ENCODE peak calls at places on chromosomes 11 and 22, in seven cellular contexts. X, I, Z, L, O, P and G are unnamed samples.

GRCh38 chr22:49197500-49197899 is 630.2 kb downstream of the BRD1 start:
- DNase-seq in X (no peak), I (no peak), Z (no peak), L (no peak), O (no peak), P (no peak), G (no peak)

GRCh38 chr22:22106855-22107254 is 124.3 kb upstream of the TOP3B start:
- DNase-seq in X (no peak), I (no peak), Z (no peak), L (no peak), O (no peak), P (no peak), G (no peak)

GRCh38 chr11:63888170-63889086 is 28.5 kb downstream of the RCOR2 start:
- DNase-seq in X (peak; percentile 16), I (no peak), Z (peak; percentile 86), L (peak; percentile 45), O (peak; percentile 25), P (no peak), G (peak; percentile 46)

GRCh38 chr22:47369431-47370015 is 607.1 kb downstream of the TBC1D22A start:
- DNase-seq in X (no peak), I (no peak), Z (no peak), L (no peak), O (no peak), P (no peak), G (no peak)

GRCh38 chr11:43920598-43921419 is 21.6 kb upstream of the C11orf96 start:
- DNase-seq in X (peak; percentile 63), I (no peak), Z (peak; percentile 95), L (peak; percentile 98), O (peak; percentile 99), P (no peak), G (peak; percentile 100)

GRCh38 chr11:35115688-35116030 is 23.3 kb upstream of the CD44 start:
- DNase-seq in X (no peak), I (no peak), Z (no peak), L (no peak), O (no peak), P (no peak), G (no peak)

GRCh38 chr11:64726211-64726641 is 3.2 kb upstream of the NRXN2 start:
- DNase-seq in X (no peak), I (no peak), Z (no peak), L (no peak), O (no peak), P (no peak), G (no peak)

GRCh38 chr22:35352214-35353111 is 28.4 kb upstream of the HMOX1 start:
- DNase-seq in X (peak; percentile 62), I (peak; percentile 21), Z (peak; percentile 19), L (no peak), O (no peak), P (no peak), G (no peak)

GRCh38 chr22:49260681-49261580 is 566.7 kb downstream of the BRD1 start:
- DNase-seq in X (no peak), I (no peak), Z (no peak), L (no peak), O (no peak), P (no peak), G (no peak)

GRCh38 chr11:109371444-109372176 is 50.4 kb upstream of the C11orf87 start:
- DNase-seq in X (no peak), I (no peak), Z (no peak), L (no peak), O (no peak), P (no peak), G (no peak)

GRCh38 chr11:19951558-19952083 is 208.7 kb downstream of the DBX1 start:
- DNase-seq in X (no peak), I (no peak), Z (peak; percentile 87), L (no peak), O (peak; percentile 56), P (no peak), G (no peak)

GRCh38 chr11:83285771-83286528 is at the start of gene CCDC90B:
- DNase-seq in X (peak; percentile 89), I (peak; percentile 82), Z (peak; percentile 99), L (peak; percentile 97), O (peak; percentile 96), P (peak; percentile 81), G (peak; percentile 97)

GRCh38 chr11:86247608-86248007 is 3.1 kb downstream of the EED start:
- DNase-seq in X (no peak), I (no peak), Z (peak; percentile 73), L (no peak), O (no peak), P (no peak), G (no peak)

GRCh38 chr11:10529279-10529678 is 11.7 kb downstream of the RNF141 start:
- DNase-seq in X (no peak), I (no peak), Z (no peak), L (no peak), O (peak; percentile 37), P (no peak), G (no peak)

GRCh38 chr11:116595305-116595880 is 177.4 kb downstream of the BUD13 start:
- DNase-seq in X (no peak), I (no peak), Z (no peak), L (no peak), O (no peak), P (no peak), G (no peak)

GRCh38 chr11:123801765-123802164 is 4.4 kb downstream of the OR6M1 start:
- DNase-seq in X (no peak), I (no peak), Z (no peak), L (no peak), O (no peak), P (no peak), G (no peak)

GRCh38 chr11:94494200-94494545 is 389 bp downstream of the ANKRD49 start:
- DNase-seq in X (no peak), I (no peak), Z (peak; percentile 22), L (no peak), O (no peak), P (no peak), G (no peak)

GRCh38 chr11:45180158-45180887 is 33.9 kb downstream of the PRDM11 start:
- DNase-seq in X (no peak), I (peak; percentile 36), Z (peak; percentile 56), L (no peak), O (peak; percentile 13), P (peak; percentile 56), G (no peak)

GRCh38 chr22:17770180-17771077 is 3.8 kb downstream of the BID start:
- DNase-seq in X (no peak), I (no peak), Z (no peak), L (no peak), O (no peak), P (no peak), G (no peak)

GRCh38 chr22:17772249-17772962 is 1.9 kb downstream of the BID start:
- DNase-seq in X (no peak), I (no peak), Z (peak; percentile 53), L (no peak), O (no peak), P (no peak), G (no peak)

GRCh38 chr22:17767236-17768065 is 6.8 kb downstream of the BID start:
- DNase-seq in X (no peak), I (no peak), Z (no peak), L (no peak), O (no peak), P (no peak), G (no peak)

GRCh38 chr22:17769013-17769715 is 5.1 kb downstream of the BID start:
- DNase-seq in X (no peak), I (no peak), Z (no peak), L (no peak), O (no peak), P (no peak), G (no peak)

DNA sequence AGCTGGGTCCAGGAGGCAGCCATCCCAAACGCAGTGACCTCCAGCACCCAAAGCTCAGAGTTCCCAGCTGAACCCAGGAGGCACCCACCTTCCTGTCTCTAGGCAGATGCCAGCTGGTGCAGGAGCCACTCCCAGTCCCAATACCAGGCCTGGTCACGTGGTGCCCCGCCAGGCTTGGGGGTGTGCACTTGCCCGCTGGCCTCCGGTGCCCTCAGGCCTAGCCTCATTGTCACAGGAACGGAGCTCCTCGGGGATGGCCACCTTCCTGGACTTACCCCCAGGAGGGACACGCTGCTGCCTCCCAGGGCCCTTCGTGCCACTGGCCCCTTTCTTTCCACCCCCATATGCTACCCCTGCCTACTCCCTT is 4.6 kb downstream of the BID start:
- DNase-seq in X (no peak), I (no peak), Z (no peak), L (no peak), O (no peak), P (no peak), G (no peak)
- TF ChIP-seq CTCF in X (no peak), I (no peak), Z (no peak), L (no peak), O (no peak), P (no peak), G (no peak)

DNA sequence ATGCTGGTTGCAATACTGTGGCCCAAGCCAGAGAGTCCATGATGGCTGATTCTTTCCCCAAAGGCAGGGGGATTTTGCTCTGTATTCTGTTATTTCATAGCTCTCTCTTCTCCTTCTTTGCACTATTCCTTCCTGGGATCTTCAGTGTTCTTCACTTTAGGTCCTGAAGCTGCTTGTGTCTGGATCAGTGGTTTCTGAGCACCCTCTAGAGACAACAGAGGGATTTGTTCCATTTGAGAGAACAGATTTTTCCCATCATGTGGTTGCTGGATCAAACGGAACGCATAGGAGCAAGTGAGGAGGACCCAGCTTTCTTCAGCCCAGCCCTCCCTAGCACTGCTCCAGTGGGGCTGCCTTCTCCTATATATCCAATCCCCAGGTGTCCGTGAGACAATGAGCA is 68.7 kb upstream of the SYN3 start:
- DNase-seq in X (no peak), I (no peak), Z (no peak), L (no peak), O (no peak), P (no peak), G (no peak)
- TF ChIP-seq CTCF in X (no peak), I (peak; percentile 54), Z (no peak), L (no peak), O (no peak), P (peak; percentile 33), G (no peak)

DNA sequence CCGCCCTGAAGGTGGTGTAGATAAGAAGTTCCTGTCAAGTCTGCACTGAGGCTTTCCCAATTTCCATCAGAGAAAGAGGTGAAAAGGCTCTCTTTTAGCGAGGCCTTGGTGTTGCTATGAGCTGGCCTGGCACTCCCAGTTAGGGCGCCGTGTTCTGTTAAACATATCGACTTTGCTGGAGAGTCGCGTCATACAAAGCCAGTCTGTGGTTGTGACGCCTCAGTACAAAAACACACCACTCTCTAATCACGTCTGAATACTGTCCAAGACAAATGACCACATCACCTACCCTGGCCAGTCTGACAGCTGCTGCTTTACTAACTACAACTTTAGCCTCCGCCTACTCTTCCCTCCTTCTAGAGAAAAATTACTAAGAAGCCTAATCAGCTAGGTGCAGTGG is 8.0 kb upstream of the TOLLIP start:
- DNase-seq in X (no peak), I (no peak), Z (no peak), L (no peak), O (no peak), P (no peak), G (no peak)
- TF ChIP-seq CTCF in X (no peak), I (no peak), Z (no peak), L (no peak), O (no peak), P (no peak), G (no peak)

DNA sequence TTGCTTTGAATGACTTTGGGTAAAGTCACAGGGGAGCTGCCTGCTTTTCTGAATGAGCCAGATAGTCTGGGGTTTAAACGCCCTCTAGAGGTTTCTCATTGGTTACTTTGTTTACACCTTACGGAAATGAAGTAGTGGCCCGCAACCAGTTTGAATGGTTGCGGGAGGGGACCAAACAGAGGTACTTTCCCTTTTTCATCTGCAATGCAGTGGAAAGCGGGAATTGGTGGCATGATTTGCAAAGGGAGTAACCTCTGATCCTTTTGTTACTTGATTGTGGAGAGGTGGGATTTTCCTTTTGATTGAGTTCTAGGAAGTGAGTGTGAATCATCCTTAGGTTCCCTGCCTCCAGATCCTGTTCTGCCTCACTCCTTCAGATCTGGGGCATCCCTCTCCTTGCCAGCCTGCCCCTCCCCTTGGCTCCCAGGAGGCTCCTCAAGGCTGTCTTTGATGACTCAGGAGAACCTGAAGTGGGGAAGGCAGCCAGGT is 15.9 kb upstream of the GLYATL1 start:
- DNase-seq in X (no peak), I (no peak), Z (peak; percentile 84), L (peak; percentile 29), O (peak; percentile 37), P (no peak), G (peak; percentile 18)
- TF ChIP-seq CTCF in X (no peak), I (peak; percentile 55), Z (peak; percentile 63), L (peak; percentile 63), O (peak; percentile 74), P (peak; percentile 59), G (peak; percentile 61)